ENCODE peak calls at places on chromosomes 4 and X, in ten cellular contexts. I, L, A, J, H, S, E, B, N and M are unnamed samples.
A peak's percentile ranks its signal among the peaks of the same experiment; 100 is the strongest.

GRCh38 chr4:188428935-188429334 is 289.7 kb downstream of the TRIML1 start:
- DNase-seq in I (no peak), N (peak; percentile 10), B (no peak), E (no peak), A (no peak), H (no peak), J (no peak), L (no peak), S (peak; percentile 31), M (peak; percentile 12)

GRCh38 chr4:143771269-143771668 is 70.8 kb upstream of the FREM3 start:
- DNase-seq in S (no peak), B (no peak), E (no peak), N (no peak), A (no peak), I (no peak), J (no peak), H (no peak), L (no peak), M (no peak)

GRCh38 chrX:53599781-53600396 is 86.6 kb downstream of the HUWE1 start:
- DNase-seq in E (peak; percentile 23), J (no peak), I (no peak), N (no peak), H (no peak), B (no peak), S (peak; percentile 3), L (no peak), A (no peak), M (no peak)

GRCh38 chr4:183828125-183828524 is 77.0 kb upstream of the STOX2 start:
- DNase-seq in E (no peak), I (no peak), H (no peak), L (no peak), J (no peak), B (no peak), A (no peak), S (peak; percentile 9), N (no peak), M (no peak)

GRCh38 chrX:152276277-152276676 is 137.9 kb upstream of the MAGEA10 start:
- DNase-seq in N (no peak), I (no peak), S (no peak), J (no peak), L (no peak), H (no peak), B (no peak), E (peak; percentile 15), A (no peak), M (no peak)

GRCh38 chrX:3449287-3449686 is 102.8 kb upstream of the MXRA5 start:
- DNase-seq in I (no peak), E (peak; percentile 12), H (no peak), S (no peak), A (no peak), N (no peak), L (no peak), J (no peak), B (peak; percentile 57), M (no peak)

GRCh38 chr4:116469582-116469981 is 615.8 kb downstream of the TRAM1L1 start:
- DNase-seq in H (no peak), J (peak; percentile 41), I (no peak), N (no peak), A (no peak), S (no peak), L (no peak), E (no peak), B (no peak), M (no peak)

GRCh38 chrX:50081282-50081955 is 119.4 kb downstream of the AKAP4 start:
- DNase-seq in A (peak; percentile 34), H (no peak), E (no peak), N (no peak), B (peak; percentile 13), L (no peak), J (no peak), I (no peak), S (peak; percentile 46), M (peak; percentile 4)

GRCh38 chr4:173935622-173936405 is 347.7 kb downstream of the FBXO8 start:
- DNase-seq in A (no peak), N (no peak), L (no peak), E (peak; percentile 20), H (no peak), J (no peak), I (no peak), S (no peak), B (peak; percentile 50), M (peak; percentile 65)

GRCh38 chrX:7159132-7159861 is 11.3 kb upstream of the PUDP start:
- DNase-seq in L (no peak), H (no peak), B (peak; percentile 20), N (no peak), I (peak; percentile 29), E (no peak), J (no peak), S (peak; percentile 86), A (peak; percentile 44), M (peak; percentile 35)

GRCh38 chr4:184400375-184400870 is 73.9 kb downstream of the IRF2 start:
- DNase-seq in E (peak; percentile 90), S (peak; percentile 91), L (no peak), H (peak; percentile 81), J (no peak), N (no peak), I (peak; percentile 42), A (no peak), B (peak; percentile 96), M (peak; percentile 89)

GRCh38 chr4:41590591-41590990 is 52.6 kb downstream of the LIMCH1 start:
- DNase-seq in J (no peak), I (peak; percentile 43), S (peak; percentile 46), L (no peak), B (no peak), H (no peak), A (peak; percentile 33), N (peak; percentile 16), E (no peak), M (no peak)

GRCh38 chrX:141341341-141341740 is 99.0 kb upstream of the SPANXC start:
- DNase-seq in A (no peak), L (no peak), N (no peak), H (no peak), I (peak; percentile 5), E (peak; percentile 88), B (peak; percentile 78), J (no peak), S (peak; percentile 87), M (peak; percentile 34)

GRCh38 chrX:41538707-41539106 is 91.6 kb downstream of the NYX start:
- DNase-seq in H (no peak), S (no peak), I (no peak), E (no peak), J (no peak), N (no peak), L (no peak), B (no peak), A (no peak), M (no peak)

GRCh38 chrX:123425904-123426303 is 241.8 kb downstream of the GRIA3 start:
- DNase-seq in N (no peak), E (peak; percentile 66), B (peak; percentile 73), I (no peak), S (peak; percentile 81), J (no peak), A (peak; percentile 33), H (no peak), L (no peak), M (peak; percentile 63)

GRCh38 chrX:150547511-150548115 is 20.8 kb upstream of the MTM1 start:
- DNase-seq in A (peak; percentile 67), N (peak; percentile 56), H (peak; percentile 93), S (no peak), L (peak; percentile 81), B (peak; percentile 43), J (no peak), E (peak; percentile 57), I (peak; percentile 54), M (peak; percentile 71)

GRCh38 chr4:61201562-61202099 is 1.5 kb downstream of the ADGRL3 start:
- DNase-seq in L (no peak), S (no peak), J (no peak), A (no peak), I (no peak), B (no peak), N (no peak), E (peak; percentile 7), H (peak; percentile 82), M (peak; percentile 23)

GRCh38 chr4:84582302-84582987 is 482 bp upstream of the CDS1 start:
- DNase-seq in S (peak; percentile 91), N (peak; percentile 96), L (peak; percentile 93), I (peak; percentile 94), B (peak; percentile 31), A (peak; percentile 94), J (no peak), H (peak; percentile 98), E (peak; percentile 64), M (peak; percentile 67)
- H3K4me3 ChIP-seq in S (peak overlapping the region; percentile 100), N (peak overlapping the region; percentile 89), L (peak overlapping the region; percentile 99), I (peak overlapping the region; percentile 86), B (peak overlapping the region; percentile 44), A (peak overlapping the region; percentile 62), J (no peak overlapping the region), H (peak overlapping the region; percentile 60), E (peak overlapping the region; percentile 49), M (peak overlapping the region; percentile 54)

GRCh38 chr4:164997324-164997723 is 19.9 kb upstream of the TRIM61 start:
- DNase-seq in A (no peak), S (peak; percentile 54), E (no peak), I (no peak), N (no peak), L (no peak), H (no peak), J (peak; percentile 20), B (peak; percentile 20), M (peak; percentile 19)
- TF ChIP-seq CTCF in A (no peak), S (peak; percentile 59), E (no peak), I (peak; percentile 41), N (no peak), L (no peak), H (no peak), J (peak; percentile 68), B (peak; percentile 20), M (no peak)

GRCh38 chr4:109390369-109390768 is 43.2 kb upstream of the SEC24B start:
- DNase-seq in J (no peak), B (no peak), L (no peak), H (no peak), N (no peak), A (no peak), I (no peak), S (no peak), E (no peak), M (no peak)
- H3K4me3 ChIP-seq in J (no peak overlapping the region), B (no peak overlapping the region), L (no peak overlapping the region), H (no peak overlapping the region), N (no peak overlapping the region), A (no peak overlapping the region), I (no peak overlapping the region), S (no peak overlapping the region), E (no peak overlapping the region), M (no peak overlapping the region)

DNA sequence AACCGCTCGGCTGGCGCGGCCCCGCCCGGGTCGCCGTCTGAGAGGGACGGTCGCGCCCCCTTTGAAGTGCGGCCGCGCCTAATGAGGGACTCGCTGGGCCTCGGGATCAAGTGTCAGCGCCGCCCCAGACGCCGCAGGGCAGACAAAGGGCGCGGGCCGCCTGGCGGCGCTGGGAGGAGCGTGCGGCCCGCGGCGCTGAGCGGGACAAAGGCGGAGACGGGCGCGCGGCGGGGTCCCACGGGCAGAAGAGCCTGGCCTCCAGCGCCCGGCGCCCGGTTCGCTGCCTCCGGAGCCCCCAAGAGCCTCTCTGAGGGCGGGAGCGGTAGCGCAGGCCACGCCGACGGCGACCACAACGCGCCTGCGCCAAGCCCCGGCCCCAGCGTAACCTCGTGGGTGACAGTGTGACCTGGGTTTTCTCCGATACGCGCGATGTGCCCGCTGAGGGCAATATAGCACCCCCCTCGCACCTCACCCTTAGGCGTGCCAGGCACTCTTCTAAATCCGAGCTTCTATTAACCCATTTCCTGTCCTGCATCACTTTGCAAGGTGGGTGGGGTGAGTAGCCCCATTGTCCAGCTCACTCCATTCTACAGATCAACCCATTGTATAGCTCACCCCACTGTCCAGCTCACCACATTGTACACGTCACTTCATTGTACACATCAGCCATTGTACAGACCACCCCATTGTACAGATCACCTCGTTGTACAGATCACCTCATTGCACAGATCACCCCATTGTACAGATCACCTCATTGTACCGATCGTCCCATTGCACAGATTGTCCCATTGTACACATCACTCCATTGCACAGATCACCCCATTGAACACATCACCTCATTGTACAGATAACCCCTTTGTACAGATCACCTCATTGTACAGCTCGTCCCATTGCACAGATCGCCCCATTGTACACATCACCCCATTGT is 33.7 kb upstream of the STX18 start:
- DNase-seq in A (peak; percentile 57), J (no peak), S (peak; percentile 50), E (peak; percentile 55), L (peak; percentile 83), N (peak; percentile 36), H (peak; percentile 89), B (peak; percentile 38), I (peak; percentile 77), M (peak; percentile 77)
- TF ChIP-seq CTCF in A (peak; percentile 5), J (no peak), S (no peak), E (peak; percentile 24), L (peak; percentile 14), N (peak; percentile 59), H (no peak), B (no peak), I (no peak), M (peak; percentile 11)